ENCODE peak calls at places on chromosomes 2 and 18, in ten cellular contexts. K is uterus, D is GM23338, N is HAP-1, G is left lung, B is tibial artery, Y is Karpas-422, F is MG63, O is IMR-90, R is adipocyte. V is an unnamed sample. For H3K36me3, the result is how much of the 10 kb centered on the place peaks cover.

GRCh38 chr2:82591718-82592117 is 1867.4 kb downstream of the SUCLG1 start:
- DNase-seq in K (no peak), O (no peak), F (no peak), D (peak), G (no peak), R (no peak), B (no peak), Y (no peak), N (no peak), V (no peak)

GRCh38 chr2:202841090-202841867 is 30.3 kb downstream of the ICA1L start:
- DNase-seq in R (no peak), K (no peak), B (no peak), G (no peak), Y (no peak), F (no peak), D (no peak), N (no peak), O (no peak), V (no peak)

GRCh38 chr2:25375989-25376545 is 34.3 kb upstream of the DNMT3A start:
- DNase-seq in O (no peak), G (no peak), Y (no peak), N (no peak), D (no peak), K (no peak), F (no peak), R (no peak), B (peak), V (no peak)

GRCh38 chr18:36530676-36531405 is 233.3 kb downstream of the FHOD3 start:
- DNase-seq in O (no peak), Y (no peak), R (no peak), F (no peak), G (no peak), K (no peak), B (no peak), D (no peak), N (no peak), V (no peak)

GRCh38 chr2:174903243-174903513 is 102.0 kb downstream of the CHN1 start:
- DNase-seq in G (no peak), K (no peak), D (no peak), Y (no peak), N (no peak), F (no peak), R (no peak), O (no peak), B (no peak), V (no peak)

GRCh38 chr2:174121178-174121577 is 127.2 kb downstream of the OLA1 start:
- DNase-seq in B (no peak), K (no peak), O (no peak), N (no peak), D (no peak), F (peak), R (no peak), Y (no peak), G (no peak), V (no peak)

GRCh38 chr2:161136696-161137324 is 23.4 kb upstream of the TANK start:
- DNase-seq in Y (peak), R (no peak), D (no peak), G (no peak), N (no peak), K (no peak), B (no peak), F (no peak), O (peak), V (no peak)

GRCh38 chr2:172985139-172985874 is 90.3 kb upstream of the MAP3K20 start:
- DNase-seq in O (peak), B (peak), R (peak), D (no peak), F (peak), N (no peak), K (no peak), Y (no peak), G (peak), V (peak)

GRCh38 chr2:233823731-233824121 is 30.6 kb downstream of the HJURP start:
- DNase-seq in N (no peak), D (no peak), B (peak), G (no peak), O (no peak), F (no peak), R (no peak), K (no peak), Y (peak), V (no peak)

GRCh38 chr18:28086530-28087172 is 90.3 kb downstream of the CDH2 start:
- DNase-seq in B (no peak), O (peak), F (peak), N (peak), D (peak), R (peak), G (no peak), K (no peak), Y (peak), V (no peak)

DNA sequence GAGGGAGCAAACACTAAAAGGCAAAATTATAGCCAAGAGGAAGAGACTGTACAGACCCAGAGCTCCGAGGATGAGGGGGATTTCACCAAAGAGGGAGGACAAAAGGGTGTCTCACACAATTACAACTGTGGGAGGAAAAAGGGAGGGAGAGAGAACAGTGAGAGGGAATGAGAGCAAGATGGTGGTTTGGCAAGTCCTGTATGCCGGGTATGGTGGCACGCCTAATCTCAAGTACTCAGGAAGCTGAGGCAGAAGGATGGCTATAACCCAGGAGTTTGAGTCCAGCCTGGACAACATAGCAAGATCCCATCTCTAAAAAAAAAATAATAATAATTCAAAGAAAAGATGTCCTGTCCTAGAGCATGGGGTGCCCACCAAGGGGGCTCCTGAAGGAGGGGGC is 34.3 kb downstream of the NPC1 start:
- DNase-seq in D (no peak), O (no peak), F (no peak), G (no peak), B (no peak), K (no peak), Y (no peak), N (no peak), R (no peak), V (no peak)
- H3K36me3 ChIP-seq in D (half or more), O (half or more), F (under half), G (under half), B (half or more), K (under half), Y (under half), N (half or more), R (half or more), V (under half)

GRCh38 chr2:183255406-183255805 is 131.2 kb downstream of the NUP35 start:
- DNase-seq in R (no peak), B (no peak), O (no peak), D (no peak), K (no peak), N (no peak), F (no peak), G (no peak), Y (no peak), V (no peak)

GRCh38 chr2:183250061-183250460 is 125.8 kb downstream of the NUP35 start:
- DNase-seq in N (no peak), Y (no peak), O (no peak), K (no peak), B (no peak), G (no peak), R (no peak), F (no peak), D (no peak), V (no peak)

GRCh38 chr2:183248866-183249567 is 124.8 kb downstream of the NUP35 start:
- DNase-seq in Y (peak), G (no peak), O (peak), R (peak), N (peak), D (peak), K (no peak), F (no peak), B (no peak), V (no peak)

GRCh38 chr2:183250472-183250871 is 126.2 kb downstream of the NUP35 start:
- DNase-seq in N (peak), F (no peak), B (no peak), K (no peak), Y (no peak), O (no peak), R (no peak), G (no peak), D (no peak), V (no peak)

DNA sequence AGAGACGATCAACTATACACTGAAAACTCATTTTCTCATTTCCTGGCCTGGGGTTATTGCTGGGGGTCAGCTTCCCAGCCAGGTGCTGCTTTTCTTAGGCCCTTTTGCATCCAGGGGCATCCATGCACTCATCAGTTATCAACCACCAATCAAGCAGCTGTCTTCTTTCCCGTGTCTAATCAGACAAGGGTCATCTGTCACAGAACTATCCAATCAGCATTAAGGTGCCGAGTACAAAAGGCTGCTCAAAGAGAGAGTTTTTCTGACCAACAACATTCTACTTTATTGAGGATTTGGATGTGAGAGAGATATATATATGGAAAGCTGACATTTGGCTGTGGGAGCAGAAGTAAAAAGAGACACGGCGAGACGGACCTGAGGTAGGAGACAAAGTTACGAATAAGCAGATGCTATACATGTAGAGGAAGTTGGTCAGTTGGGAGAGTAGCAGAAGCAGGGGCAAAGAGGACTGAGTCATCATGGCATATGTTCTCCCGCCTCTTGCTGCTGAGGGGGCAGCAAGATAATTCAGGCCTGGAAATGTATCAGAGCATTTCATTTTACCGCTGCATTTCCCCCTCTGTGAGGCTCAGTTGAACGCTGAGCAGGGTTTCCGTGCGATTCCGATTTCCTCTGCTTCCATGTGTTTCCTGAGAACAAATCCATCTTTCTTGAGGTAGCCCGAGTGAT is 129.3 kb downstream of the NUP35 start:
- DNase-seq in D (no peak), G (no peak), N (no peak), R (no peak), B (no peak), Y (no peak), K (no peak), O (no peak), F (no peak), V (no peak)
- H3K36me3 ChIP-seq in D (under half), G (under half), N (under half), R (under half), B (under half), Y (under half), K (under half), O (under half), F (under half), V (under half)

DNA sequence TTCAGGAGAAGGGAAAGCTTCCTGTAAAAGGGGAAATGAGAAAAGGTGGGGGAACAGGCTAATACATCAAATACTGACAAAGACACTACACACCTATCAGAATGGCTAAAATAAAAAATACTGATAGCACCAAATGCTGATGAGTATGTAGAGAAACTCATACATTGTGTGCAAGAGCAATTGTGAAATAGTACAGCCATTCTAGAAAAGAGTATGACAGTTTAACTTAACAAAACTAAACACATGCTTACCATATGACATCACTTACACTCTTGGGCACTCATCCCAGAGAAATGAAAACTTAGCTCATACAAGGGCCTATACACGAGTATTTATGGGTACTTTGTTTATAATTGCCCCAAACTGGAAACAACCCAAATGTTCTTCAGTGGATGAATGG is 53.4 kb downstream of the ZNF638 start:
- DNase-seq in F (no peak), K (no peak), G (no peak), D (no peak), N (no peak), O (peak), Y (no peak), B (no peak), R (peak), V (no peak)
- H3K36me3 ChIP-seq in F (half or more), K (under half), G (under half), D (half or more), N (half or more), O (under half), Y (half or more), B (under half), R (half or more), V (half or more)

DNA sequence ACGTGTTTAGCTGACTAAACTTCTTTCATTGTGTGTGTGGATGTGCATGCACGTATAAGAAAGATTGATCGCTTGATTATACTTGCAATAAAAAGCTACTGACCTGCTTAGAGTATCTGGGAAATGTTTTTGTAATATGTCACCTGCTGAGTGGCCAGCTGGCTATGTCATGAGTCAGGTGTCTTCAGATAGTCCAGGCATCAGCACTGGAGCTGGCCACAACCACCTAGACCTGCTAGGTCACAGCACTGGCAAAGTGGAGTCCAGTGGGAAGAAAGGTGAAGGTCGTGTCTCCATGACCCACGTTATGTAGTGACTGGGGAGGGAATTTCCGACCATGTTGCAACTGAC is 147.0 kb downstream of the ESCO1 start:
- DNase-seq in B (no peak), F (no peak), K (peak), G (no peak), O (no peak), D (no peak), Y (no peak), N (no peak), R (no peak), V (peak)
- H3K36me3 ChIP-seq in B (under half), F (under half), K (under half), G (under half), O (under half), D (under half), Y (under half), N (under half), R (under half), V (under half)

DNA sequence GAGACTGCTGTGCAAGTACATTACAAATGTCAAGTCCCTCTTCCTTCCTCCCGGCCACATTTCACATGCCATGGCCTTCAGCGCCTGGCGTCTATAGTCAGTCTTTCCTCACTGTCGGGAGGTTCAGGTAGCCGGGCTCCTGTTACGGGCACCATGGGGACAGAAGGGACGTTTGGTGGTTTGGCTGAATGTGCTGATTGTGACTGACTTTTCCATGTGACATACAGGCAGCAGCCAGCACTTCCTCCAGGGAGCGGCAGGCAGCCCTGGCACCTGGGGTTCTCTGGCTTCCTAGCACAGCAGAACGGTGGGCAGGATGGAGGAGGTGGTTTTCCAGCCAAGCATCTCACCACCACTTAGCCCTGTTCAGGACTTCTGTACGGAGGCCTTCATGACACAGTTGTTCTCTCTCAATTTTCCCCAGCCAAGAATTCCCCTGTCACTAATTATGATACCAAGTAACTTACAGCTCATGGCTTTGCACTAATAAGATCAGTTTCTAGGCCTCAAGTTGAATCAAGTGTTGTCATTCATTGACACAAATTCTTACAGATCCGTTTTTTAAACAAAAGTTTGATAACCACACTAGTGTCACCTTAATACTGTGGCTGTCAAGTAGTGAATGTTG is 83.9 kb upstream of the REV1 start:
- DNase-seq in Y (no peak), N (no peak), B (no peak), G (no peak), K (no peak), F (no peak), O (no peak), R (no peak), D (no peak), V (no peak)
- H3K36me3 ChIP-seq in Y (under half), N (under half), B (under half), G (under half), K (under half), F (under half), O (under half), R (under half), D (under half), V (under half)

DNA sequence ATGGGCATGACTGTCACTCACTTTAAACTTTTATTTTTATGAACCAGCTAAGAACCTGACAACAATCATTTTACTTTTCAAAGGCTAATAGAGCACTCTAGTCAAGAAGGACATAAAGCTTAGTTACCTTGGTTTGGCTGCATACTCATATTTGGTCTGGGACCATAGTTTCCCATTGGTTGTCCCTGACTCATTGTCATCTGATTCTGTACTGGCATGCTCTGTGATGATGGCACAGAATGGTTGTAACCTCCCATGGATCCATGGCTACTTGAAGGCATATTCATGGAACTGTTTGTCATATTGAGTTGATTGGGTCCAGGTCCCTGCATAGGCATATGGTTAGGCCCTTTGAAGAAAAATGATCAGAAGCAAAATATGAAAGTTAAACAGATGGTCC is 37.9 kb downstream of the SS18 start:
- DNase-seq in B (no peak), R (no peak), O (peak), D (no peak), N (no peak), K (no peak), F (no peak), Y (no peak), G (no peak), V (no peak)
- H3K36me3 ChIP-seq in B (under half), R (half or more), O (under half), D (under half), N (under half), K (under half), F (half or more), Y (half or more), G (under half), V (under half)

GRCh38 chr2:27946530-27946929 is 56.0 kb downstream of the BABAM2 start:
- DNase-seq in D (no peak), F (no peak), R (no peak), N (no peak), G (no peak), K (no peak), B (no peak), Y (no peak), O (no peak), V (no peak)

GRCh38 chr2:27940090-27940671 is 49.7 kb downstream of the BABAM2 start:
- DNase-seq in F (no peak), N (no peak), B (no peak), R (no peak), G (no peak), O (no peak), K (no peak), Y (no peak), D (no peak), V (no peak)

GRCh38 chr2:27943138-27943537 is 52.6 kb downstream of the BABAM2 start:
- DNase-seq in F (no peak), K (no peak), N (no peak), B (no peak), D (peak), R (no peak), G (no peak), O (no peak), Y (no peak), V (no peak)

GRCh38 chr2:27942612-27943011 is 52.1 kb downstream of the BABAM2 start:
- DNase-seq in G (no peak), N (no peak), F (no peak), O (no peak), K (no peak), D (no peak), R (no peak), B (no peak), Y (no peak), V (no peak)
- H3K36me3 ChIP-seq in G (under half), N (under half), F (under half), O (under half), K (under half), D (under half), R (under half), B (under half), Y (under half), V (under half)

DNA sequence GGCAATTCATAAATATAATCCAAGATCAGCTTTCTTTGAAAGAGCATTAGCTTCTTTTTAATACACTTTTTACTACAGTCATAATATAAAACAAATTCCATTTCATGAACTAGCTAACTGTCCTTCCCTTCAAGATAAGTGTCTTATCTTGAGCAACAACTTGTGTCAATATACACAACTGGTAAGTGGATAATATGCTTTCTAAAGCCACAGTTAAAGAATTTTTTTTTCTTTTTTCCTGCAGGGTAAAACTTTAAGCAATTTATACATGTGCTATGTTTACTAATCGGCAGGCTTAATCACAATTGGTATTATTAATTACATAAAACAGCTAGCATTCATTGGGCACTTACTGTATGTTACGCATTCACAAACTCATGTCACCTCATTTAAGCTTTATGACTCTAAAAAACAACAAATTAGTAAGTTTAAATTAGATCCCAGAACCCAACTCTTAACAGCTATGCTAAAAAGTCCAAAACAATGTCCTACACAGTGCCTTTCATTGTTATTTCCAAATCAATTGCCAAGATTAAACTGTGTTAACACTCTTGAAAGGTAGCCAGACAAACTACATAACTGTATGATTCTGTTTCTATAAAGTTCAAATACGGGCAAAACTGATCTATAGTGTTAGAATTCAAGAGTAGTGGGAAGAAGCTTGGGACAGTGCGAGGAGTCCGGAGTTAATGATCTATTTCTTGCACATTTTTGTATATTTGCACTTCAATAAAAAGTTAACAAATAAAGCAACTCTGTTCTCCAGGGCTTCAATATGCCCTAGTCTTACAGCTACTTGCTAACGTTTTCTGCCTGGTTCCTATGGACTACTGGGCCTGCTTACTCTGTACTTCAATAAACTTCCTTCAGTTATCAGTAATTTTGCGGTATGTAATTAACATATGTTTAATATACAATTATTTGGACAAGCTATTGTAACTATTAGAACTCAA is 6.0 kb downstream of the TXNL1 start:
- DNase-seq in D (no peak), B (no peak), K (no peak), O (no peak), N (no peak), G (no peak), R (no peak), Y (no peak), F (no peak), V (no peak)
- H3K36me3 ChIP-seq in D (under half), B (under half), K (under half), O (under half), N (under half), G (under half), R (under half), Y (under half), F (under half), V (under half)